ENCODE peak calls at places on chromosomes 6 and 20, in seven cellular contexts. T is GM12878, I is endothelial cell of umbilical vein, O is A549, F is ovary, Z is gastrocnemius medialis, A is esophagus muscularis mucosa. L is an unnamed sample.

GRCh38 chr6:45433533-45434400 is 56.0 kb upstream of the SUPT3H start:
- DNase-seq in T (no peak), I (peak), O (no peak), F (no peak), Z (no peak), A (no peak), L (no peak)

GRCh38 chr6:88167625-88167937 is 1.4 kb upstream of the CNR1 start:
- DNase-seq in T (no peak), I (no peak), O (no peak), F (no peak), Z (no peak), A (no peak), L (no peak)

GRCh38 chr6:158663465-158664167 is 13.8 kb downstream of the SYTL3 start:
- DNase-seq in T (no peak), I (no peak), O (no peak), F (no peak), Z (no peak), A (no peak), L (no peak)

GRCh38 chr20:3137492-3137891 is 22.2 kb downstream of the FASTKD5 start:
- DNase-seq in T (no peak), I (no peak), O (no peak), F (no peak), Z (no peak), A (no peak), L (no peak)

GRCh38 chr20:49937023-49937929 is 1.1 kb downstream of the RNF114 start:
- DNase-seq in T (no peak), I (peak), O (no peak), F (no peak), Z (no peak), A (no peak), L (no peak)

GRCh38 chr6:16576391-16577368 is 184.6 kb downstream of the ATXN1 start:
- DNase-seq in T (peak), I (no peak), O (peak), F (no peak), Z (peak), A (no peak), L (no peak)

GRCh38 chr6:21739241-21739640 is 145.7 kb downstream of the SOX4 start:
- DNase-seq in T (no peak), I (no peak), O (no peak), F (no peak), Z (no peak), A (peak), L (no peak)

GRCh38 chr6:91569071-91569470 is 982.2 kb upstream of the MAP3K7 start:
- DNase-seq in T (no peak), I (no peak), O (no peak), F (no peak), Z (no peak), A (no peak), L (no peak)

GRCh38 chr6:10414766-10415592 is at the start of gene TFAP2A:
- DNase-seq in T (no peak), I (no peak), O (peak), F (no peak), Z (no peak), A (no peak), L (no peak)

GRCh38 chr20:43570496-43570895 is 11.7 kb downstream of the SGK2 start:
- DNase-seq in T (no peak), I (no peak), O (no peak), F (no peak), Z (no peak), A (no peak), L (no peak)
- TF ChIP-seq POLR2A in T (no peak), I (no peak), O (no peak), F (no peak), Z (no peak), A (no peak), L (no peak)

DNA sequence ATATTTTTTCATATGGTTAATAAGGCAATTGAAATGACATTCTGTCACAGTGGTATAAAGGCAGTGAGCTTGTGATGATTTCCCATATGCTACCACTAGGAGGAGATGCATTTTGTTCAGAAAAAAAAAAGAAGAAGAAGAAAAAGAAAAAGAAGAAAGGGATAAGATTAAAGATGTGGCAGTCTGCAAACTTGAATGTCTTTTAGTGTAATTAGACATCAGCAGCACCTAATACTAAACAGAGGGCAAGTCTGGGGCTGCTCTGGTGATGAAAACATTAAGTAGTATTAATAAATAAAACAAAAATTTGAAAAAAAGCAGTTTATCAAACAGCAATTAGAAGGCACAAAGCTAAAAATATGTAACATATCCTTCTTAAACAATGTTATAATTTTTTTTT is 95.4 kb upstream of the DEFB112 start:
- DNase-seq in T (no peak), I (no peak), O (no peak), F (no peak), Z (no peak), A (no peak), L (no peak)
- TF ChIP-seq CTCF in T (peak), I (peak), O (peak), F (no peak), Z (no peak), A (no peak), L (peak)

DNA sequence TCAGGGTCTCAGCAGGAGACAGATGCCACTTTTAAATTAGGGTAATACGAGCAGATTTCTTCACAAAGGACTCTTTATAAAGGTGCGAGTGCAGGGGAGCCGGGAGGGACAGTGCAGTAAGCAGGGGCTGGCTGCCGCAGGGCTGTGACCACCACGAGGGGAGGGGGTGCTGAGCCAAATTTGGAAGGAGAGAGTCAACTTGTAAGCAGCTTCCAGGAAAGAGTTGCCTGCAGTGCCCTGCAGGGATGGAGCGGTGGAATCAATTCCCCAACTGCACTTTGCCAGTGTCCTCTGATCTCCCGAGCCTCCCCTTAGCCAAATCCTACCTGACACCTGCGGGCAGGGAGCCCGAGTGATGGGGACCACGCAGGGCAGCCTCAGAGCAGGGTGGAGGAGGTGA is 13.9 kb upstream of the CCDC167 start:
- DNase-seq in T (no peak), I (no peak), O (no peak), F (no peak), Z (no peak), A (no peak), L (no peak)
- H3K4me3 ChIP-seq in T (no peak), I (no peak), O (no peak), F (no peak), Z (no peak), A (no peak), L (no peak)

DNA sequence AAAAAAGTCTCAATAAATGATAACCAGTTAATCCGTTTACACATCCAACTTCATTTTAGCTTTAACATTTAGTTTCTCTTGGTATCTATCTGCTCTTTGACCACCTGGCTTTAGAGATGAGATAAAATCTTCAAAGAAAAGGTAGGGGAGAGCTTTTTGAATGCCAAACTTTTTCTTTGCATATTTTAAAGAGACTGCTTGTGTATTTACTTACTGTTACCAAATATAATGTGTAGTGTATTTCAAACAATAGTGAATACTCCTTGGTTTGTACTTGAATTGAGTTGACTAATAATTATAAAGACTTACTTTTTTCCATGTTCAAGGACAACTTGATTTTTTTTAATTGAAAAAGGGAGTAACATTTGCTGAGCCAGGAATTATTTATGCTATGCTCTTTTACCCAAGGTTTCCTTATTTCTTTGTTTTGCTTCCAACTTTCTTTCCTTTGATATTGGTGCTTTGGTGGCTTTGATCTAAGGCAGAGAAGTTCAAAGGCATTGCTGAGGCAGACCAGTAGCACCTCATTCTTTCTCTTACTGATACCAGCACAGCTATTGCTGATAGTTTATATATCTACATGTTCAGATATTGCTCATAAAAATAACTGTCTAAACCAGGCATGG is 7.8 kb downstream of the CCDC170 start:
- DNase-seq in T (no peak), I (no peak), O (no peak), F (no peak), Z (no peak), A (no peak), L (no peak)
- TF ChIP-seq POLR2A in T (no peak), I (no peak), O (no peak), F (no peak), Z (no peak), A (no peak), L (no peak)

DNA sequence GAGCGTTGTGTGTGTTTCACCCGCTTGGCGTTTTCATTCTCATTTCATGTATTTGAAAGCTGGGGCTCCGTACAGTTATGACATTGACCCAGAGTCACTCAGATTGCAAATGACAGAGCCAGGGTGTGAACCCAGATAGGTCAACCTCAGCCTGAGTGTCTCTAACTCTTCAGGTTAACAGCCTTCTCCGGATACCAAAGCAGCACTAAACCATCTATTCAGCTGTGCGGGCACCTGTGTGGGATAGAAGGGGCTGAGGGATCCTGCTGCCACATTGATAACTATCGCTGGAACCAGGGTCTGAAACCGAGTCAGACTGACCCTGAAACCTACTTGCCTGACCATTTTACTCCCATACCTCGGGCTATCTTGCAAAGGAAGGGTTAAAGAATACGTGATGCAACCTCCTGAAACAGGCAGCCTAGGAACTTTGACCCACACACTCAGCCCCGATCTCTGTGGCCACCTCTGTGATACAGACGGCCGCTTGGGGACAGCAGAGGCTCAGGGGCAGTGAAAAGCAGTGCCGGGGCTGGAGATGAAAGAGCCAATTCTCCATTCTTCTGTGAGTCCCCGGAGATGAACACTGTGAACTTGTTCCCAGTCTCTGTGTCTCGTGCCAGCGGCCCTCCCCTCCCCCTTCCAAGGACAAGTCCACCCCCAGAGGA is 233.5 kb upstream of the QKI start:
- DNase-seq in T (no peak), I (peak), O (peak), F (no peak), Z (peak), A (peak), L (peak)
- TF ChIP-seq CTCF in T (peak), I (peak), O (peak), F (no peak), Z (peak), A (peak), L (peak)

DNA sequence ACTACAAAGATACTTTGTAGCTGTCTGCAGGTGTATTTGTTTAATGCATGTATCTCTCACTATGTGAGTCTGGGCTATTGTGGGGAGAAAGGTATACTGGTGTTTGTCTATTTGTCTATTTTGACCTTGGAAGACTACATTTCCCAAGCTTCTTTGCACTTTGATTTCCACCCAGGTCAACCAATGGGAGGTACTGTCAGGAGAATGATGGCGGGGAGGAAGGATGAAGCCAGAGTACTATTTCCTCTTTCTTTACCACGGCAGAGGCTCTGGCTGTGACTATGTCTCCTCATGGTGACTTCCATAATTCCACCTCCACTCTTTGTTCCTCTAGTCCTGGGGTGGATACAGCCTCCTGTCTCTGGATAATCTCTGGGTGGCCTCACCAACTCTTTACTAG is 23.1 kb downstream of the LBP start:
- DNase-seq in T (no peak), I (peak), O (no peak), F (no peak), Z (no peak), A (no peak), L (no peak)
- H3K4me3 ChIP-seq in T (no peak), I (no peak), O (no peak), F (no peak), Z (no peak), A (no peak), L (no peak)

GRCh38 chr20:36462440-36463211 is 78.7 kb upstream of the MYL9 start:
- DNase-seq in T (no peak), I (peak), O (no peak), F (peak), Z (peak), A (no peak), L (peak)
- TF ChIP-seq POLR2A in T (no peak), I (peak), O (peak), F (peak), Z (peak), A (peak), L (no peak)

GRCh38 chr20:17682103-17682888 is at the start of gene RRBP1:
- DNase-seq in T (peak), I (peak), O (peak), F (peak), Z (peak), A (peak), L (peak)

GRCh38 chr20:17681741-17682102 is 320 bp downstream of the RRBP1 start:
- DNase-seq in T (no peak), I (no peak), O (no peak), F (no peak), Z (no peak), A (no peak), L (no peak)

GRCh38 chr20:17680128-17680835 is 1.8 kb downstream of the RRBP1 start:
- DNase-seq in T (no peak), I (peak), O (peak), F (peak), Z (peak), A (no peak), L (peak)

GRCh38 chr20:17679786-17680127 is 2.3 kb downstream of the RRBP1 start:
- DNase-seq in T (no peak), I (peak), O (no peak), F (peak), Z (no peak), A (no peak), L (no peak)

DNA sequence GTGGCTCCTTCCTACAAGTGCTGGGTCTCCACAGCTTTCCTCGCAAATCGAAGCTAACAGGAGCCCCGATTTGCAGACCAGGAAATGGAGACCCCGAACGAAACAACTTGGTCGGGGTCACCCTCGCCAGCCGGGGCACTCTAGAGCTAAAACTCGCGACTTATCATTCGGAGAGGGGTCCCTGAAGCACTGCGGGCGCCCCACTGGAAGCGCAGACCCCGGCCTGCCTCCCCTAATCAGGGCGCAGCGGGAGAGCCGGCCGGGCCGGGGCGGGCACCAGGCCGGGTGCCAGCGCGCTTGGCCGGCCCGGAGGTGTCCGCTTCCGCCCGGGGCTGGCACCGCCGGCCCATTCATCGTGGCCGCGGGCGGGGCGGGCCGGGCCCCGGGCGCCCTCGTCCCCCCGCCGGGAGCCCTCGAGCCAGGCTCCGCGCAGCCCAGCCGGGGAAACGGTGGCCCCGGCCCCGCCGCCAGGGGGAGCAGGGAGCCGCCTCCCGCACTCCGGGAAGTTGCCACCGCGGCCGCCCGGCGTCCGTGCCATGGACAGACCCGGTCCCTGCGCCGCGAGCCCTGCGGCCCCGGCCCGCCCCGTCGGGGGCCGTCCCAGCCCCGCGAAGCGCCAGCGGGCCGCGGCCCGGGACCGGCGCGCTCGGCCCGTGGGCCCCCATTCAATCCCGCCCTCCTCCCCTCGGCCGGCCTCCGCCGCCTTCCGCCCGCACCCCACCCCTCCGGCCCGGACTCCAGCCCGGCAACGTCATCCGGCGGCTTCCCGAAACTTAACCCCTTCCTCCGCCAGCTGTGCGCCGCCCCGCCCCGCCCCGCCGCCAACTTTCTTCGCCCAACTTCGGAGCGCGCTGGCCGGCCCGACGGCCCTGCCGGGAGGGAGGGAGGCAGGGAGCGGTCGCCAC is 954 bp downstream of the RRBP1 start:
- DNase-seq in T (no peak), I (peak), O (peak), F (peak), Z (peak), A (no peak), L (peak)
- TF ChIP-seq CTCF in T (peak), I (peak), O (peak), F (peak), Z (peak), A (peak), L (peak)

L was measured in heart left ventricle.